ENCODE peak calls at places on chromosomes 1 and 21, in four cellular contexts. G, T, O and V are unnamed samples. For H3K27me3, the result is how much of the 10 kb centered on the place peaks cover.

GRCh38 chr21:37430184-37430821 is 63.7 kb downstream of the DYRK1A start:
- DNase-seq in G (no peak), T (no peak), O (no peak), V (no peak)

GRCh38 chr1:159883134-159883533 is 16.8 kb downstream of the CFAP45 start:
- DNase-seq in G (no peak), T (no peak), O (no peak), V (no peak)

GRCh38 chr1:112637257-112638108 is 17.9 kb downstream of the CAPZA1 start:
- DNase-seq in G (no peak), T (no peak), O (peak), V (no peak)

GRCh38 chr1:240821925-240822324 is 210.0 kb upstream of the GREM2 start:
- DNase-seq in G (no peak), T (no peak), O (no peak), V (no peak)

GRCh38 chr1:15029036-15029435 is 124.5 kb upstream of the TMEM51 start:
- DNase-seq in G (no peak), T (no peak), O (no peak), V (no peak)

GRCh38 chr1:7991504-7992440 is 30.3 kb downstream of the PARK7 start:
- DNase-seq in G (peak), T (no peak), O (no peak), V (no peak)

GRCh38 chr1:166900987-166901386 is 24.9 kb upstream of the TADA1 start:
- DNase-seq in G (no peak), T (no peak), O (peak), V (no peak)

GRCh38 chr1:28046716-28047115 is 41.7 kb downstream of the EYA3 start:
- DNase-seq in G (no peak), T (no peak), O (no peak), V (no peak)

GRCh38 chr21:33847586-33848251 is 67.9 kb downstream of the ATP5PO start:
- DNase-seq in G (no peak), T (no peak), O (no peak), V (no peak)

GRCh38 chr1:96080925-96081324 is 640.7 kb upstream of the PTBP2 start:
- DNase-seq in G (no peak), T (no peak), O (peak), V (no peak)

GRCh38 chr1:69836961-69837636 is 269.4 kb downstream of the LRRC7 start:
- DNase-seq in G (no peak), T (no peak), O (peak), V (no peak)

DNA sequence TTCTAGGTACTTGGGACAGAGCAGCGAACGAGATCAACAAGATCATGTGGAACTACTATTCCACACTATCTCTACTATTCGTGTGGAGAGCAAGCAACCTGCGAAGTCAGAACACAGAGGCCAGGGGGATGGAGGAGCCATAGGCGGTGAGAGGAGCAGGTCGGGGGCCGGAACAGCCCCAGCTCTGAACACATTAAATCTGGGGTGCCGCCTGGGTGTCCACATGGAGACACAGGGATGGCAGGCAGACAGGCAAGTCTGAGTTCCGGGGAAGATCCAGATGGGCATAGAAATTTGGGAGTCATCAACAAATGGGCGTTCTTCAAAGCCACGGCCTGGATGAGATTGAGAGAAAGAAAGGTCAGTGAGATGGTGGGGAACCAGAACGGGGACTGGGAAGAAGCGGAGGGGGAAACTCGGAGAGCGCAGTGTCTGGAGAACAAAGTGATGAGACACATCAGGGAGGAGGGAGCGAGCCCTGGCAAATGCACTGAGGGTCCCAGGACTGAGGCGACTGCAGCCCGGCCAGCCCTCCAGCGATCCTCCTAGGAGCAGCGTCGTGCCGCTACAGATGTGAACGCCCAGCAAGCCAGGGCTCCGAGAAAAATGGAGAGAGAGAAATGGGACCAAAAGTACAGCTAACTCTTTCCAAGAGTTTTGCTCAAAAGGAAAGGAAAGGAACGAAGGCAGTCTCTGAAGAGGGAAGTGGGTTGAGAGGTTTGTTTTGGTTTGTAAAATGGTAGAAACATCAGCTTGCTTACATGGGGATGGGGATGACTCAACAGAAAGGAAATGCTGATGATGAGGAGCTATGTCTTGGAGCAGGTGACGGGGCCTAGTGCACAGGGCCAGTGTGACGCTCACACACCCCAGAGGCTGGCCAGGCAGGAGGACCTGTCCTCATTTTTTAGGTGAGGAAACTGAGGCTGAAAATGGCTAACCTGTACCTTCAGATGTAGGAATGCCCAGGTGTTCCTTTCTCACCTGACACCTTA is 84.5 kb downstream of the GLIS1 start:
- DNase-seq in G (no peak), T (peak), O (peak), V (no peak)
- H3K27me3 ChIP-seq in G (under half), T (under half), O (under half), V (under half)

GRCh38 chr1:38152351-38153082 is 105.9 kb upstream of the POU3F1 start:
- DNase-seq in G (no peak), T (no peak), O (no peak), V (no peak)
- TF ChIP-seq CTCF in G (peak), T (peak), O (no peak), V (no peak)

GRCh38 chr1:30755746-30756145 is 1.8 kb downstream of the LAPTM5 start:
- DNase-seq in G (no peak), T (no peak), O (no peak), V (no peak)
- H3K27ac ChIP-seq in G (no peak), T (peak), O (no peak), V (peak)

GRCh38 chr1:25735956-25736529 is 64.0 kb upstream of the SELENON start:
- DNase-seq in G (no peak), T (peak), O (no peak), V (no peak)

GRCh38 chr1:25740071-25740470 is 59.9 kb upstream of the SELENON start:
- DNase-seq in G (no peak), T (peak), O (no peak), V (no peak)

GRCh38 chr1:25733271-25733670 is 66.7 kb upstream of the SELENON start:
- DNase-seq in G (no peak), T (peak), O (no peak), V (no peak)

GRCh38 chr1:25738507-25738906 is 61.5 kb upstream of the SELENON start:
- DNase-seq in G (no peak), T (peak), O (no peak), V (no peak)

DNA sequence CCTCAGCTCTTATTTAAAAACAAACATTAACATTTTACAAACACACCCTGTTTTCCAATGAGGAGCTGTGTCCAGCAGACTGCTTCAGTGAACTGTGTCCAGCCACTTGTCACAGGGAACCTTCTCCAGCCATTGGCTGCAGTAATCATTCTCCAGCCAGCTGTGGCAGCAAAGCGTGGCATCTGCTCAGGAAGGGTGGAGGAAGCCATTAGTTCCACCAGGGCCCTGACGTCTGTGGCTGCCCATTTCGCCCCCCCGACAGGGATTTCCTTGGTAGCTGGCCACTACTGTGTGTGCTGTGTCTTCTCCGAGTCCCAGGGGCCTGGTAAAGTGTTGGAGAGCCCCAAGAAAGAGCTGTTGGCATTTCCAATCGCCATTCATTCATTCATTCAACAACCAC is 62.8 kb upstream of the SELENON start:
- DNase-seq in G (no peak), T (peak), O (no peak), V (no peak)
- H3K27me3 ChIP-seq in G (under half), T (under half), O (under half), V (under half)

GRCh38 chr21:28193189-28193588 is 799.5 kb downstream of the LTN1 start:
- DNase-seq in G (no peak), T (no peak), O (no peak), V (no peak)
- TF ChIP-seq CTCF in G (peak), T (no peak), O (no peak), V (no peak)

DNA sequence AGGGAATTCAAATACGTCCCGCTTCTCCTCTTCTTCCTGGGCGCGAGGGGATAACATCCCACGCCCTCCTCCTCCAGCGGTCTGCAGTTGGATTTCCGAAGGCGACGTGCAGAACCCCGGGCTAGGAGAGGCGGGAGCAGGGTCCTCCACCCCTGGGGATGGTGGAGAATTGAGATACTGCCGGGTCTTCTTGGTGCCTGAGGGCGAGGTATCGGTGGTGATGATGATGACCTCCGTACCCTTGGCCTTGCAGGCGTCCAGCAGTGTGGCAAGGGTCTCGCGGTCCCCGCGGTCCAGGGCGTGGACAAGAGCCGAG is 3.2 kb upstream of the LIX1L start:
- DNase-seq in G (no peak), T (peak), O (no peak), V (peak)
- H3K27ac ChIP-seq in G (no peak), T (peak), O (peak), V (peak)

GRCh38 chr1:22592051-22592450 is 28.8 kb downstream of the EPHA8 start:
- DNase-seq in G (no peak), T (no peak), O (no peak), V (no peak)
- H3K27me3 ChIP-seq in G (under half), T (under half), O (under half), V (under half)

GRCh38 chr1:194342484-194343262 is 1156.3 kb upstream of the B3GALT2 start:
- DNase-seq in G (peak), T (no peak), O (no peak), V (no peak)
- TF ChIP-seq CTCF in G (peak), T (no peak), O (no peak), V (no peak)

DNA sequence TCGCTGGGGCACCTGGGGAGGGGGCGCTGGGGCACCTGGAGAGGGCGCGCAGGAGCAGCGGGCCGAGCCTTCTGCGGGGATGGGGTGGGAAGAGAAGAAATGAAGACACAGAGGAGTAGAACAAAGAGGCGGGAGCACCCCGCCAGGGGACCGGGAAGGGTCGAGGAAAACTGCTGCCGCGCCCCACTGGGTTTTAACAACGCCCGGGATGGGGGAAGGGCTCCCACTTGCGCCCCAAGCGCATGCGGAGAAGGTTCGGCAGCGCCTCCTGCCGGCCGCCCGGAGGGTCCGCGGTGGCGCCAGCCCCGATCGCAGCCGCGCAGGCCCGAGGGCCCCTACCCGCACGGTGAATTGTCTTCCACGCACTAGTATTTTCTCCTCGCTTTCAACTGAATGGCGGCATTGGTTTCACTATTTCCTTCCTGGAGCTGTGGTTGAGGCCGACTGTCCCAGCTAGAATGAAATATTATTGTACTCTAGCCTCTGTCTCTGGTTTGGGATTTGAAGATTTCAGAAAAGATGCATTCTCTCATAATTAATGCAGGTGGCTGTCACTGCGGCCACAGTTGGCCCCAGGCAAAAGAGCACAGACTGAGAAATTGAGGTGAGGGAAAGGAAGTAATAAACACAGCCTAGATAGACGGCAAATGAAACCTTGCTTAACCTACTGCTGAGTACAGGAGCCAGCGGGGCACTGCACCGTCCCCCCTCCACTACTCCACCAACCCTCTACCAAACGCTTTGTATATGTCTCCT is 57.3 kb downstream of the MAB21L3 start:
- DNase-seq in G (peak), T (peak), O (peak), V (peak)
- H3K27ac ChIP-seq in G (peak), T (peak), O (no peak), V (peak)